ENCODE peak calls at places on chromosomes 6 and 20, in five cellular contexts. D is CD8-positive, alpha-beta T cell; M is NCI-H187; P is BE2C; O is IMR-90. H is an unnamed sample.

GRCh38 chr6:36914227-36914794 is 28.6 kb downstream of the C6orf89 start:
- DNase-seq in D (no peak), M (no peak), P (no peak), O (peak), H (no peak)

GRCh38 chr6:94956910-94957309 is 620.4 kb upstream of the MANEA start:
- DNase-seq in D (no peak), M (no peak), P (no peak), O (no peak), H (no peak)

GRCh38 chr6:150631283-150631981 is 31.7 kb downstream of the PLEKHG1 start:
- DNase-seq in D (no peak), M (no peak), P (no peak), O (no peak), H (no peak)

GRCh38 chr6:51855310-51856082 is 231.9 kb downstream of the PKHD1 start:
- DNase-seq in D (no peak), M (peak), P (peak), O (peak), H (peak)

GRCh38 chr6:143745160-143746133 is 67.7 kb downstream of the PHACTR2 start:
- DNase-seq in D (no peak), M (peak), P (no peak), O (peak), H (peak)

GRCh38 chr6:14066782-14067406 is 50.7 kb upstream of the CD83 start:
- DNase-seq in D (no peak), M (peak), P (peak), O (peak), H (peak)

GRCh38 chr20:53769041-53769440 is 175.4 kb upstream of the ZNF217 start:
- DNase-seq in D (no peak), M (no peak), P (no peak), O (peak), H (no peak)

GRCh38 chr20:3923818-3924217 is 34.6 kb downstream of the PANK2 start:
- DNase-seq in D (no peak), M (no peak), P (no peak), O (peak), H (peak)

GRCh38 chr6:35663447-35664235 is 25.1 kb downstream of the FKBP5 start:
- DNase-seq in D (no peak), M (no peak), P (no peak), O (peak), H (no peak)

GRCh38 chr6:163790296-163790840 is 375.9 kb downstream of the QKI start:
- DNase-seq in D (no peak), M (no peak), P (no peak), O (peak), H (peak)

GRCh38 chr6:145711372-145711771 is 23.9 kb downstream of the EPM2A start:
- DNase-seq in D (no peak), M (no peak), P (no peak), O (no peak), H (no peak)

GRCh38 chr6:134750669-134751068 is 199.2 kb downstream of the ALDH8A1 start:
- DNase-seq in D (no peak), M (no peak), P (no peak), O (peak), H (no peak)

H was measured in putamen.